ENCODE peak calls at places on chromosomes 12 and 14, in ten cellular contexts. T, O, K, Q, I, F, E, D, W and H are unnamed samples.

GRCh38 chr12:83985068-83985467 is 927.5 kb downstream of the SLC6A15 start:
- DNase-seq in T (no peak), O (no peak), K (no peak), Q (no peak), I (no peak), F (no peak), E (no peak), D (no peak), W (no peak), H (no peak)

GRCh38 chr12:52295663-52296062 is 4.3 kb upstream of the KRT81 start:
- DNase-seq in T (no peak), O (no peak), K (no peak), Q (no peak), I (no peak), F (no peak), E (no peak), D (no peak), W (no peak), H (no peak)

GRCh38 chr12:26767116-26767515 is 65.9 kb downstream of the ITPR2 start:
- DNase-seq in T (no peak), O (no peak), K (no peak), Q (peak), I (no peak), F (no peak), E (no peak), D (no peak), W (no peak), H (no peak)

GRCh38 chr12:120265483-120266179 is at the start of gene PXN:
- DNase-seq in T (peak), O (peak), K (peak), Q (peak), I (peak), F (no peak), E (peak), D (peak), W (peak), H (no peak)

GRCh38 chr14:55671641-55672040 is 91.6 kb downstream of the KTN1 start:
- DNase-seq in T (no peak), O (no peak), K (no peak), Q (no peak), I (no peak), F (no peak), E (no peak), D (no peak), W (no peak), H (no peak)

GRCh38 chr14:56524971-56525677 is 54.5 kb upstream of the TMEM260 start:
- DNase-seq in T (no peak), O (no peak), K (no peak), Q (no peak), I (no peak), F (no peak), E (no peak), D (no peak), W (no peak), H (no peak)

GRCh38 chr14:69079188-69079742 is 73.7 kb downstream of the DCAF5 start:
- DNase-seq in T (peak), O (peak), K (no peak), Q (no peak), I (no peak), F (peak), E (no peak), D (no peak), W (no peak), H (peak)

GRCh38 chr12:117881517-117881916 is 87.3 kb downstream of the KSR2 start:
- DNase-seq in T (no peak), O (no peak), K (no peak), Q (no peak), I (no peak), F (no peak), E (no peak), D (no peak), W (no peak), H (no peak)

GRCh38 chr12:45637706-45638105 is 91.8 kb upstream of the ARID2 start:
- DNase-seq in T (peak), O (peak), K (no peak), Q (no peak), I (no peak), F (peak), E (no peak), D (no peak), W (no peak), H (peak)

GRCh38 chr14:65239143-65239672 is 136.9 kb upstream of the MAX start:
- DNase-seq in T (peak), O (peak), K (no peak), Q (no peak), I (no peak), F (no peak), E (no peak), D (no peak), W (no peak), H (no peak)

GRCh38 chr12:111607239-111607638 is 8.1 kb upstream of the ATXN2 start:
- DNase-seq in T (no peak), O (no peak), K (no peak), Q (no peak), I (no peak), F (no peak), E (no peak), D (no peak), W (no peak), H (no peak)

GRCh38 chr12:2163172-2163927 is 110.6 kb downstream of the CACNA1C start:
- DNase-seq in T (peak), O (peak), K (peak), Q (no peak), I (peak), F (no peak), E (no peak), D (no peak), W (peak), H (peak)

GRCh38 chr14:66638688-66639087 is 130.7 kb downstream of the GPHN start:
- DNase-seq in T (peak), O (peak), K (no peak), Q (no peak), I (no peak), F (no peak), E (no peak), D (no peak), W (no peak), H (no peak)

GRCh38 chr12:44248436-44248835 is 412.6 kb downstream of the TMEM117 start:
- DNase-seq in T (no peak), O (no peak), K (no peak), Q (no peak), I (no peak), F (no peak), E (no peak), D (no peak), W (no peak), H (no peak)

GRCh38 chr12:129762436-129762835 is 141.4 kb downstream of the TMEM132D start:
- DNase-seq in T (no peak), O (no peak), K (no peak), Q (no peak), I (no peak), F (no peak), E (no peak), D (no peak), W (no peak), H (no peak)

GRCh38 chr14:68878908-68879307 is 86.0 kb upstream of the ZFP36L1 start:
- DNase-seq in T (no peak), O (no peak), K (no peak), Q (no peak), I (no peak), F (no peak), E (no peak), D (no peak), W (no peak), H (no peak)

GRCh38 chr12:82896979-82897378 is 210.3 kb downstream of the TMTC2 start:
- DNase-seq in T (peak), O (peak), K (peak), Q (no peak), I (no peak), F (peak), E (no peak), D (no peak), W (no peak), H (no peak)
- TF ChIP-seq CTCF in T (no peak), O (no peak), K (no peak), Q (no peak), I (no peak), F (peak), E (no peak), D (no peak), W (no peak), H (no peak)

GRCh38 chr14:60353410-60353809 is 104.4 kb downstream of the PPM1A start:
- DNase-seq in T (no peak), O (no peak), K (no peak), Q (no peak), I (no peak), F (no peak), E (no peak), D (no peak), W (no peak), H (no peak)
- H3K27ac ChIP-seq in T (no peak), O (no peak), K (no peak), Q (no peak), I (no peak), F (no peak), E (no peak), D (peak), W (no peak), H (no peak)

DNA sequence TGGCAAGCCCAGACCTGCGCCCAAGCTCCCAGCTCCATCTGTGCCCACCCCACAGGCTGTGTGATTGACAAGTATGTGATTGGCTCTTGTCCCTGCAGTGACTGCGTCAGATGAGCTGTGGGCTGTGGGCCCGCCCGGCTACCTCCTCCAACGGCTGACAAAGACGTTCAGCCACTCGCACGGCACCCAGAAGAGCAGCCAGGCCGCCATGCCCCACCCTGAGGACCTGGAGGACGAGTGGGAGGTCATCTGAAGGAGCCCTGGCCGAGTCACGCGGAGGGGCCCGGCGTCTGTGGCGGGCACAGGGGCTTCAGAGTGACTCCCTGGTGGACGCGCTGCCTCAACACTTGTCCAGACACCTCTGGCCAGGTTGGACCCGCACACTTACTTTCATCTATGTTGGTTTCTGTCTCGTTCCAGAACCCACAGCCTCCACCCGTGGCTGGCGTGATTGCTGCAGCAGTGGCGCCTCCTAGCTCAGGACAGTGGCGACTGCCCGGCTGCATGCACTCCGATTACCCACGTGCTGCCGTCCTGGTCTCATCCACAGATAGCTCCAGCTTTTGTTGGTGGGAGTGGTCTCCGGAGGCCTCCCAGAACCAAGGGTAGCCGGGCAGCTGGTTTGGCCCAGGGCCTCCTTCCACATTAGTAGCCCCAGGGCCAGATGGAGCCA is 11.4 kb downstream of the ANKRD9 start:
- DNase-seq in T (no peak), O (no peak), K (no peak), Q (no peak), I (no peak), F (no peak), E (no peak), D (peak), W (no peak), H (no peak)
- TF ChIP-seq CTCF in T (peak), O (no peak), K (no peak), Q (no peak), I (peak), F (peak), E (no peak), D (peak), W (peak), H (peak)

GRCh38 chr14:105220699-105221597 is 27.4 kb upstream of the BTBD6 start:
- DNase-seq in T (no peak), O (no peak), K (peak), Q (no peak), I (peak), F (no peak), E (no peak), D (no peak), W (peak), H (no peak)
- H3K27ac ChIP-seq in T (no peak), O (no peak), K (peak), Q (no peak), I (no peak), F (no peak), E (no peak), D (no peak), W (peak), H (no peak)

GRCh38 chr12:15794196-15794595 is 5.0 kb upstream of the EPS8 start:
- DNase-seq in T (no peak), O (no peak), K (no peak), Q (no peak), I (no peak), F (no peak), E (no peak), D (peak), W (no peak), H (no peak)

GRCh38 chr12:15788266-15789214 is 648 bp downstream of the EPS8 start:
- DNase-seq in T (no peak), O (peak), K (peak), Q (peak), I (no peak), F (no peak), E (no peak), D (peak), W (peak), H (no peak)

GRCh38 chr12:15794836-15795235 is 5.6 kb upstream of the EPS8 start:
- DNase-seq in T (no peak), O (no peak), K (no peak), Q (no peak), I (no peak), F (no peak), E (no peak), D (no peak), W (no peak), H (no peak)

GRCh38 chr12:15787801-15788200 is 1.4 kb downstream of the EPS8 start:
- DNase-seq in T (no peak), O (no peak), K (no peak), Q (no peak), I (no peak), F (no peak), E (no peak), D (no peak), W (no peak), H (no peak)

GRCh38 chr12:15789215-15790171 is at the start of gene EPS8:
- DNase-seq in T (peak), O (peak), K (peak), Q (peak), I (peak), F (no peak), E (peak), D (peak), W (peak), H (peak)
- TF ChIP-seq CTCF in T (peak), O (no peak), K (no peak), Q (no peak), I (no peak), F (no peak), E (no peak), D (no peak), W (no peak), H (no peak)

GRCh38 chr14:87916103-87916885 is 76.7 kb downstream of the GALC start:
- DNase-seq in T (no peak), O (no peak), K (peak), Q (no peak), I (no peak), F (no peak), E (no peak), D (no peak), W (no peak), H (no peak)
- H3K27ac ChIP-seq in T (no peak), O (no peak), K (no peak), Q (no peak), I (no peak), F (no peak), E (no peak), D (no peak), W (no peak), H (no peak)

DNA sequence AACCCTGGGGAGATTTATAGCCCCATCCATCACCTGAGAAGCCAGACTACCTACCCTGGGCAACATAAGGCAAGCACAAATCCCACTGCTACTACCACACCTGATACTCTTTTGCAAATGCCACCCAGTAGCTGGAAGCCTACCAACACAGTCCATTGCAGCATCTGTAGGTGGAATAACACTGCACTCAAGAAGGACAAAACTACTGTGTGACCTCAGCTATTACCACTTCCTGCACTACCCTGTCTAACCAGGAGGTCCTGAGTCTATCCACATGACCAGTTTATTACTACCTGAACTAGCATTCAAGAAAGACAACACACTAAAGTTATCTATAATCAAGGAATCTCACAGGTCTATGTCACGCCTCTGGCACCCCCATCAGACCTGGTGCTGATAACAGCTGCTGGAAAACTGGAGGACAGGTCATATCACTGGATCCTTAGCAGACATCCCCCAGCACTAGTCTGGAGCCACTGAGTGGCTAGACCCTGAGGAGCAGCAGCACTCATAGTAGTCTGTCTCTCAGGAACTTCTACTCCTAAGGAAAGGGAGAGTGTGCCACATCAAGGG is 2.9 kb upstream of the CLEC1A start:
- DNase-seq in T (no peak), O (no peak), K (no peak), Q (no peak), I (no peak), F (no peak), E (no peak), D (no peak), W (no peak), H (no peak)
- TF ChIP-seq CTCF in T (no peak), O (no peak), K (no peak), Q (no peak), I (no peak), F (no peak), E (no peak), D (no peak), W (no peak), H (no peak)

GRCh38 chr14:51453869-51454268 is 197.8 kb upstream of the FRMD6 start:
- DNase-seq in T (no peak), O (no peak), K (no peak), Q (no peak), I (no peak), F (no peak), E (no peak), D (no peak), W (no peak), H (no peak)

GRCh38 chr14:51451561-51451960 is 200.1 kb upstream of the FRMD6 start:
- DNase-seq in T (no peak), O (no peak), K (no peak), Q (no peak), I (no peak), F (no peak), E (no peak), D (no peak), W (no peak), H (no peak)

GRCh38 chr14:51457858-51458562 is 193.7 kb upstream of the FRMD6 start:
- DNase-seq in T (peak), O (no peak), K (no peak), Q (no peak), I (no peak), F (no peak), E (no peak), D (no peak), W (no peak), H (no peak)

GRCh38 chr14:51455041-51455835 is 196.5 kb upstream of the FRMD6 start:
- DNase-seq in T (no peak), O (no peak), K (no peak), Q (no peak), I (no peak), F (no peak), E (no peak), D (no peak), W (no peak), H (no peak)

GRCh38 chr14:51454351-51454750 is 197.4 kb upstream of the FRMD6 start:
- DNase-seq in T (no peak), O (no peak), K (no peak), Q (no peak), I (no peak), F (no peak), E (no peak), D (no peak), W (no peak), H (no peak)
- H3K27ac ChIP-seq in T (no peak), O (no peak), K (no peak), Q (no peak), I (no peak), F (no peak), E (no peak), D (no peak), W (no peak), H (no peak)

GRCh38 chr14:76918751-76919421 is 92.7 kb downstream of the LRRC74A start:
- DNase-seq in T (peak), O (peak), K (peak), Q (no peak), I (peak), F (peak), E (no peak), D (peak), W (peak), H (peak)
- TF ChIP-seq CTCF in T (peak), O (no peak), K (no peak), Q (no peak), I (no peak), F (peak), E (no peak), D (peak), W (no peak), H (no peak)

GRCh38 chr14:74592476-74593191 is 19.4 kb downstream of the LTBP2 start:
- DNase-seq in T (no peak), O (no peak), K (peak), Q (no peak), I (no peak), F (no peak), E (no peak), D (no peak), W (no peak), H (no peak)
- H3K27ac ChIP-seq in T (no peak), O (peak), K (peak), Q (no peak), I (peak), F (no peak), E (no peak), D (no peak), W (peak), H (no peak)